ENCODE peak calls at places on chromosomes 12 and 14, in four cellular contexts. C, P, I and Q are unnamed samples.
A peak's percentile ranks its signal among the peaks of the same experiment; 100 is the strongest.

GRCh38 chr12:92478692-92479091 is 224.1 kb upstream of the PLEKHG7 start:
- DNase-seq in I (no peak), C (no peak), P (no peak), Q (no peak)

GRCh38 chr12:109134186-109134917 is 18.0 kb downstream of the ACACB start:
- DNase-seq in I (peak; percentile 36), C (no peak), P (no peak), Q (no peak)

GRCh38 chr14:56474419-56475022 is 105.1 kb upstream of the TMEM260 start:
- DNase-seq in C (no peak), I (peak; percentile 67), P (peak; percentile 44), Q (no peak)

GRCh38 chr14:103775506-103775905 is 59.9 kb downstream of the ZFYVE21 start:
- DNase-seq in P (no peak), C (no peak), I (no peak), Q (no peak)

GRCh38 chr12:54371328-54372112 is 7.2 kb upstream of the GPR84 start:
- DNase-seq in I (no peak), P (no peak), C (no peak), Q (no peak)

GRCh38 chr12:101221301-101221700 is 11.3 kb upstream of the SLC5A8 start:
- DNase-seq in C (no peak), I (no peak), P (no peak), Q (no peak)

GRCh38 chr12:59004466-59004865 is 84.2 kb upstream of the LRIG3 start:
- DNase-seq in P (no peak), I (no peak), C (no peak), Q (no peak)

GRCh38 chr12:114450511-114451300 is 44.8 kb upstream of the TBX5 start:
- DNase-seq in I (no peak), C (no peak), P (no peak), Q (no peak)

GRCh38 chr14:89625988-89626806 is 209.2 kb upstream of the FOXN3 start:
- DNase-seq in C (peak; percentile 46), I (no peak), P (no peak), Q (no peak)

GRCh38 chr14:67576216-67576615 is 23.9 kb downstream of the PIGH start:
- DNase-seq in C (no peak), I (no peak), P (no peak), Q (no peak)

GRCh38 chr12:16880864-16881285 is 274.9 kb upstream of the LMO3 start:
- DNase-seq in I (peak; percentile 14), P (peak; percentile 57), C (no peak), Q (peak; percentile 61)

GRCh38 chr14:96754162-96754844 is 42.9 kb upstream of the VRK1 start:
- DNase-seq in P (no peak), C (no peak), I (no peak), Q (no peak)

GRCh38 chr14:100640481-100641273 is 53.5 kb upstream of the BEGAIN start:
- DNase-seq in C (peak; percentile 91), P (no peak), I (no peak), Q (no peak)

GRCh38 chr12:96912261-96912660 is 5.2 kb downstream of the NEDD1 start:
- DNase-seq in C (no peak), I (peak; percentile 10), P (no peak), Q (no peak)

GRCh38 chr12:92961949-92962348 is 32.9 kb upstream of the EEA1 start:
- DNase-seq in P (no peak), I (no peak), C (no peak), Q (no peak)

GRCh38 chr12:24252580-24252979 is 303.1 kb upstream of the SOX5 start:
- DNase-seq in P (no peak), I (peak; percentile 54), C (no peak), Q (no peak)

GRCh38 chr14:64612021-64612380 is 62.2 kb downstream of the PPP1R36 start:
- DNase-seq in P (no peak), C (no peak), I (peak; percentile 34), Q (no peak)

GRCh38 chr12:97650242-97650641 is 187.6 kb downstream of the RMST start:
- DNase-seq in I (no peak), P (no peak), C (no peak), Q (no peak)

GRCh38 chr12:57744194-57744776 is 554 bp upstream of the TSPAN31 start:
- DNase-seq in P (peak; percentile 89), I (no peak), C (peak; percentile 88), Q (peak; percentile 90)

GRCh38 chr12:77996670-77997069 is 166.0 kb downstream of the NAV3 start:
- DNase-seq in P (no peak), I (no peak), C (no peak), Q (no peak)

GRCh38 chr12:47997321-47997720 is 7.0 kb downstream of the COL2A1 start:
- DNase-seq in P (no peak), I (no peak), C (no peak), Q (no peak)

GRCh38 chr14:53978194-53978593 is 21.6 kb upstream of the BMP4 start:
- DNase-seq in P (no peak), I (no peak), C (no peak), Q (no peak)

GRCh38 chr12:112964067-112964670 is 14.2 kb upstream of the OAS2 start:
- DNase-seq in P (no peak), I (no peak), C (no peak), Q (no peak)